ENCODE peak calls at places on chromosomes 12 and 14, in seven cellular contexts. J is GM06990, I is pancreas, M is endodermal cell, K is adrenal gland, S is AG04449, A is vagina. G is an unnamed sample.

GRCh38 chr14:104794099-104794498 is 1.4 kb downstream of the AKT1 start:
- DNase-seq in I (no peak), A (no peak), M (peak), K (peak), J (peak), S (no peak), G (peak)

GRCh38 chr14:25042362-25043299 is 7.3 kb downstream of the STXBP6 start:
- DNase-seq in S (peak), I (no peak), J (no peak), M (peak), A (no peak), K (peak), G (no peak)

GRCh38 chr12:89353188-89353822 is 1.0 kb upstream of the DUSP6 start:
- DNase-seq in S (no peak), J (peak), I (peak), M (peak), A (no peak), K (peak), G (peak)

GRCh38 chr12:55845785-55846496 is 3.2 kb upstream of the MMP19 start:
- DNase-seq in A (no peak), S (no peak), K (no peak), M (no peak), J (no peak), I (no peak), G (no peak)

GRCh38 chr14:100780246-100780645 is 45.7 kb upstream of the MEG3 start:
- DNase-seq in S (no peak), J (no peak), I (no peak), A (no peak), K (no peak), M (no peak), G (no peak)

GRCh38 chr12:31989987-31990386 is 30.8 kb downstream of the RESF1 start:
- DNase-seq in S (no peak), M (peak), I (no peak), J (no peak), A (no peak), K (no peak), G (no peak)

GRCh38 chr12:118376089-118377004 is at the start of gene SUDS3:
- DNase-seq in K (peak), M (peak), S (no peak), J (peak), A (peak), I (peak), G (peak)

GRCh38 chr14:53331247-53331646 is 178.1 kb upstream of the DDHD1 start:
- DNase-seq in S (peak), I (no peak), J (no peak), K (no peak), A (no peak), M (no peak), G (no peak)

GRCh38 chr14:102464846-102465341 is 44.7 kb downstream of the ANKRD9 start:
- DNase-seq in J (no peak), I (peak), M (no peak), S (no peak), A (no peak), K (no peak), G (no peak)

GRCh38 chr12:69873429-69873828 is 48.4 kb downstream of the MYRFL start:
- DNase-seq in I (no peak), S (no peak), A (no peak), M (no peak), K (no peak), J (no peak), G (no peak)

GRCh38 chr12:131095826-131096680 is 142.3 kb downstream of the ADGRD1 start:
- DNase-seq in I (no peak), S (no peak), K (peak), J (no peak), A (no peak), M (no peak), G (no peak)

GRCh38 chr12:122527478-122527944 is 462 bp downstream of the KNTC1 start:
- DNase-seq in A (no peak), S (no peak), J (no peak), M (no peak), I (no peak), K (no peak), G (peak)

GRCh38 chr12:128729628-128730121 is 94.1 kb downstream of the SLC15A4 start:
- DNase-seq in J (no peak), M (no peak), S (no peak), A (no peak), I (no peak), K (no peak), G (no peak)

GRCh38 chr12:39467432-39467870 is 24.5 kb upstream of the KIF21A start:
- DNase-seq in M (no peak), A (no peak), J (peak), K (no peak), S (no peak), I (no peak), G (peak)

GRCh38 chr14:85572845-85573244 is 42.9 kb downstream of the FLRT2 start:
- DNase-seq in A (no peak), I (no peak), M (no peak), J (no peak), S (peak), K (no peak), G (no peak)

GRCh38 chr12:118979763-118980406 is 1.5 kb upstream of the SRRM4 start:
- DNase-seq in J (no peak), I (peak), S (no peak), M (peak), A (no peak), K (peak), G (peak)

GRCh38 chr12:132886529-132887477 is 602 bp downstream of the CHFR start:
- DNase-seq in I (no peak), S (no peak), A (no peak), K (peak), J (peak), M (no peak), G (no peak)

GRCh38 chr14:79989990-79990389 is 221.3 kb downstream of the DIO2 start:
- DNase-seq in A (no peak), K (no peak), M (no peak), I (no peak), S (no peak), J (no peak), G (no peak)

GRCh38 chr12:121537814-121538698 is 42.8 kb downstream of the KDM2B start:
- DNase-seq in A (no peak), M (no peak), K (no peak), J (peak), I (no peak), S (no peak), G (peak)

GRCh38 chr12:32087301-32087700 is 19.3 kb upstream of the BICD1 start:
- DNase-seq in M (no peak), S (no peak), I (no peak), K (no peak), J (no peak), A (no peak), G (peak)

GRCh38 chr12:20629414-20630156 is 65.5 kb upstream of the SLCO1C1 start:
- DNase-seq in K (no peak), S (no peak), A (no peak), I (peak), J (no peak), M (no peak), G (no peak)

GRCh38 chr12:105561981-105562726 is 231.7 kb downstream of the C12orf75 start:
- DNase-seq in J (no peak), S (peak), M (peak), I (no peak), A (no peak), K (peak), G (no peak)

GRCh38 chr12:96198970-96199369 is 4.8 kb downstream of the ELK3 start:
- DNase-seq in M (no peak), K (no peak), A (no peak), S (peak), J (peak), I (no peak), G (peak)

GRCh38 chr12:6774557-6775062 is 2.3 kb downstream of the LAG3 start:
- DNase-seq in I (no peak), A (no peak), J (no peak), M (no peak), K (no peak), S (no peak), G (no peak)
- H3K4me3 ChIP-seq in I (no peak), A (no peak), J (no peak), M (no peak), K (no peak), S (no peak), G (no peak)

GRCh38 chr14:77184396-77185092 is 2.9 kb downstream of the TMEM63C start:
- DNase-seq in M (peak), J (no peak), S (no peak), A (peak), I (no peak), K (no peak), G (no peak)

GRCh38 chr14:77181603-77182437 is at the start of gene TMEM63C:
- DNase-seq in I (peak), M (peak), A (peak), S (no peak), J (peak), K (peak), G (peak)

GRCh38 chr14:77177623-77178185 is 3.9 kb upstream of the TMEM63C start:
- DNase-seq in K (no peak), I (no peak), A (peak), J (no peak), M (no peak), S (no peak), G (no peak)

GRCh38 chr14:77183896-77184295 is 2.3 kb downstream of the TMEM63C start:
- DNase-seq in I (no peak), K (no peak), J (no peak), M (no peak), A (no peak), S (no peak), G (no peak)

DNA sequence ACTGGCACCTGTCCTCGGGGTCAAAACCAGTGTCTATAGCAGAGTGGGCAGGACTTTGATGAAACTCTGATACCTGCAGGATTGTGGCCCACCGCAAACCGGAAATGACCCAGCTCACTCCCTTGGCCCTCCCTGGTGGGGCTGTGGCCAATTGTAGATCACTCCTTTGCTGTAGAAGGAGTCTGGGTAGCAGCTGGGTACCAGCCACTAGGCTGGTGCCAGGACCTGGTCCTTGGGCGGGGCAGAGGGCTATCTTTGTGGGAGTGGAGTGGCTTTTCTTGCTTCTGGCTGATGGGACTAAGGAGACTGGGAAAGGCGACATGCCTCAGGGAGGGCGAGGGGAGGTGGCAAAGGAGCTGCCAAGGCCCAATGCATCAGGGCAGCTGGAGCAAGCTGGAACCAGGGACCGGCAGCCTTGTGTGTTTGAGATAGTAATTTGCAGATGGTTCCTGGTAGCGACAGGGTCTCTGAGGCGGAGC is 435 bp upstream of the TMEM63C start:
- DNase-seq in S (no peak), J (no peak), M (no peak), I (no peak), K (no peak), A (no peak), G (no peak)
- H3K4me3 ChIP-seq in S (no peak), J (no peak), M (no peak), I (peak), K (peak), A (peak), G (no peak)

GRCh38 chr12:54029529-54030441 is 1.5 kb downstream of the HOXC6 start:
- DNase-seq in K (no peak), A (no peak), J (no peak), S (no peak), I (no peak), M (peak), G (no peak)
- H3K4me3 ChIP-seq in K (peak), A (no peak), J (no peak), S (peak), I (no peak), M (no peak), G (no peak)

GRCh38 chr12:98351089-98351488 is 164.3 kb upstream of the TMPO start:
- DNase-seq in I (no peak), M (peak), K (no peak), S (no peak), A (no peak), J (peak), G (peak)

GRCh38 chr12:98352835-98353234 is 162.6 kb upstream of the TMPO start:
- DNase-seq in K (no peak), I (no peak), M (no peak), J (no peak), S (no peak), A (no peak), G (no peak)

GRCh38 chr12:98354520-98354919 is 160.9 kb upstream of the TMPO start:
- DNase-seq in S (no peak), A (no peak), I (no peak), K (no peak), M (no peak), J (no peak), G (no peak)

GRCh38 chr12:98355322-98355721 is 160.1 kb upstream of the TMPO start:
- DNase-seq in M (no peak), J (no peak), S (peak), I (no peak), A (no peak), K (no peak), G (no peak)

DNA sequence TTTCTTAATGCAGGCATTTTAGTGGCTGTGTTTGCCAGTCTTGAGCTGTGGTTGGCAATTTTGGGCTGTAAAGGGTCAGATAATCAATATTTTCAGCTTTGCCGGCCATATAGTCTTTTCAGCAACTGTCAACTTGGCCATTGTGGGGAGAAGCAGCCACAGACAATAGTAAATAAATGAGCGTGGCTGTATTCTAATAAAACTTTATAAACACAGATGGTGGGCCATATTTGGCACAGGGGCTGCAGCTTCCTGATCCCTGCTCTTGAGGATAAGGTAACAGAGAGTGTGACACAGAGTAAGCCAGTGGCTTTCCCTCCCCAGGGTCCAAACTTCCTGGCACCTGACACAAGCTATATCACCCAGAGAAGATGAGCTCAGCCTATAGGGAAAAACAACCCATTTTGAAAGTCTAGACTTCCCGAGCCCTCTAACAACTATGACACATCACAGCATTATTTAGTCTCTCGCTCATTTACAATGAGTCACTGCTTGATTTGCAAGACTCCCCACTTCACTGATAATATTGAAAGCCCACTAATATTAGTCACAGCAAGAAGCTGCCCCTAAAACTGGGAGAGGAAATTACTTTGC is 163.1 kb upstream of the TMPO start:
- DNase-seq in S (peak), I (no peak), K (no peak), M (peak), A (no peak), J (no peak), G (peak)
- H3K4me3 ChIP-seq in S (no peak), I (no peak), K (no peak), M (no peak), A (no peak), J (no peak), G (no peak)

GRCh38 chr12:30754750-30755394 is at the start of gene CAPRIN2:
- DNase-seq in A (peak), J (peak), K (peak), M (peak), S (peak), I (peak), G (peak)
- H3K4me3 ChIP-seq in A (peak), J (peak), K (peak), M (peak), S (peak), I (peak), G (peak)

DNA sequence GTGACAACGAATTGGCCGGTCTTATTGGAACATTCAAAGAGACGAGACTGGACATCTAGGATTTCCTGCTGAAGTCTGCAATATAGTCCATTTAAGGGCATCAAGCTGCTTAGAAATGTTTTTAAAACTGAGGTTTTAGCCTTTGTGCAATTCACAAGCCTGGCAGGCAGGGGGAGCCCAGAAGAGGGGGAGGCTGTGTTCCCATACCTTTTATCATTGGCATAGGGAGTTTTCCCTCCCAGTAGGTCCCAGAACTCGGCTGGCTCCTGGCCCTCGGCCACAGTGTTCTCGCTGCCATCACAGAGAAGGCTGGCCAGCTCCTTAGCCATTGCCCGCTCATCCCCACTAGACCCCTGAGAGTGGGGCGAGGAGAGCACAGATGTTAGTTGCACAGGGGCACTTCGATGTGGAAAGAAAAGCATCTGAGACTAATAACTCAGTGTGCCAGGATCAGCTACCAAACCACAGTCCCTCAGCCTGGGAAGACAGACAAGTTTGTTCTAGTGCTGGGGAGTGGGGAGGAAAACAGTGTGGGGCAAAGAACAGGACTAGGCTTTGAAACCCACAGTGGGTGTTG is 15.1 kb downstream of the AVIL start:
- DNase-seq in I (peak), J (no peak), A (no peak), M (peak), S (no peak), K (peak), G (peak)
- H3K4me3 ChIP-seq in I (no peak), J (no peak), A (no peak), M (no peak), S (no peak), K (no peak), G (no peak)